ENCODE peak calls at places on chromosomes 2 and 18, in ten cellular contexts. B, U, F, O, R, Y, T, C, D and Q are unnamed samples.

GRCh38 chr2:220147590-220147989 is 520.2 kb downstream of the SLC4A3 start:
- DNase-seq in B (no peak), U (peak; percentile 27), F (no peak), O (no peak), R (no peak), Y (peak; percentile 27), T (no peak), C (no peak), D (no peak), Q (no peak)

GRCh38 chr2:142672698-142673097 is 204.8 kb upstream of the KYNU start:
- DNase-seq in B (no peak), U (no peak), F (no peak), O (no peak), R (no peak), Y (no peak), T (no peak), C (no peak), D (no peak), Q (no peak)

GRCh38 chr2:96891591-96892333 is 21.9 kb upstream of the SEMA4C start:
- DNase-seq in B (no peak), U (peak; percentile 51), F (no peak), O (no peak), R (no peak), Y (peak; percentile 82), T (peak; percentile 59), C (no peak), D (no peak), Q (no peak)

GRCh38 chr2:41869542-41870256 is 178.1 kb upstream of the PKDCC start:
- DNase-seq in B (peak; percentile 58), U (peak; percentile 50), F (peak; percentile 92), O (peak; percentile 44), R (peak; percentile 68), Y (peak; percentile 65), T (peak; percentile 51), C (peak; percentile 85), D (peak; percentile 76), Q (peak; percentile 86)

GRCh38 chr2:139122711-139123158 is 342.5 kb upstream of the NXPH2 start:
- DNase-seq in B (no peak), U (peak; percentile 45), F (no peak), O (no peak), R (peak; percentile 3), Y (no peak), T (no peak), C (no peak), D (no peak), Q (no peak)

GRCh38 chr2:110106642-110107041 is 9.0 kb downstream of the MALL start:
- DNase-seq in B (no peak), U (peak; percentile 73), F (no peak), O (no peak), R (no peak), Y (peak; percentile 35), T (no peak), C (no peak), D (no peak), Q (no peak)

GRCh38 chr2:24821433-24821891 is 28.2 kb downstream of the CENPO start:
- DNase-seq in B (no peak), U (no peak), F (no peak), O (no peak), R (no peak), Y (no peak), T (no peak), C (no peak), D (no peak), Q (no peak)

GRCh38 chr2:65070172-65070830 is 14.1 kb downstream of the CEP68 start:
- DNase-seq in B (no peak), U (peak; percentile 48), F (no peak), O (no peak), R (peak; percentile 46), Y (peak; percentile 70), T (no peak), C (no peak), D (no peak), Q (no peak)

GRCh38 chr2:56240210-56240609 is 56.4 kb downstream of the CCDC85A start:
- DNase-seq in B (no peak), U (no peak), F (no peak), O (no peak), R (no peak), Y (no peak), T (no peak), C (no peak), D (no peak), Q (no peak)

GRCh38 chr2:227325824-227326195 is 759 bp downstream of the MFF start:
- DNase-seq in B (no peak), U (peak; percentile 50), F (peak; percentile 83), O (no peak), R (peak; percentile 37), Y (peak; percentile 68), T (no peak), C (peak; percentile 30), D (peak; percentile 21), Q (no peak)

GRCh38 chr2:179677148-179677688 is 184.2 kb downstream of the ZNF385B start:
- DNase-seq in B (no peak), U (no peak), F (no peak), O (no peak), R (no peak), Y (peak; percentile 86), T (no peak), C (no peak), D (no peak), Q (no peak)

GRCh38 chr2:42937171-42937875 is 144.9 kb upstream of the HAAO start:
- DNase-seq in B (no peak), U (no peak), F (no peak), O (no peak), R (peak; percentile 43), Y (no peak), T (no peak), C (no peak), D (no peak), Q (no peak)

GRCh38 chr2:7057865-7058400 is 140.7 kb downstream of the RNF144A start:
- DNase-seq in B (peak; percentile 56), U (no peak), F (no peak), O (no peak), R (no peak), Y (no peak), T (no peak), C (no peak), D (no peak), Q (no peak)

GRCh38 chr18:76394780-76395476 is 100.1 kb downstream of the ZNF516 start:
- DNase-seq in B (no peak), U (peak; percentile 33), F (no peak), O (no peak), R (peak; percentile 47), Y (peak; percentile 62), T (no peak), C (no peak), D (no peak), Q (no peak)

GRCh38 chr2:55874338-55874737 is 49.2 kb downstream of the EFEMP1 start:
- DNase-seq in B (no peak), U (no peak), F (no peak), O (no peak), R (no peak), Y (no peak), T (no peak), C (no peak), D (no peak), Q (no peak)

GRCh38 chr2:28390857-28391563 is 1.6 kb upstream of the FOSL2 start:
- DNase-seq in B (no peak), U (peak; percentile 88), F (peak; percentile 96), O (no peak), R (peak; percentile 56), Y (peak; percentile 91), T (no peak), C (peak; percentile 89), D (no peak), Q (peak; percentile 69)

GRCh38 chr2:172572981-172573380 is 17.1 kb downstream of the PDK1 start:
- DNase-seq in B (no peak), U (no peak), F (no peak), O (no peak), R (no peak), Y (no peak), T (no peak), C (no peak), D (no peak), Q (no peak)

GRCh38 chr2:188609321-188610049 is 317.8 kb downstream of the GULP1 start:
- DNase-seq in B (no peak), U (peak; percentile 55), F (no peak), O (no peak), R (no peak), Y (peak; percentile 54), T (no peak), C (no peak), D (no peak), Q (no peak)

GRCh38 chr2:28343184-28343942 is 49.3 kb upstream of the FOSL2 start:
- DNase-seq in B (no peak), U (no peak), F (peak; percentile 7), O (no peak), R (no peak), Y (no peak), T (no peak), C (no peak), D (no peak), Q (no peak)

GRCh38 chr18:61589724-61590065 is 256.5 kb downstream of the CDH20 start:
- DNase-seq in B (no peak), U (peak; percentile 91), F (no peak), O (no peak), R (no peak), Y (peak; percentile 82), T (no peak), C (no peak), D (no peak), Q (no peak)

GRCh38 chr2:29014811-29015414 is 33.8 kb downstream of the TOGARAM2 start:
- DNase-seq in B (peak; percentile 35), U (peak; percentile 69), F (no peak), O (peak; percentile 39), R (no peak), Y (peak; percentile 48), T (no peak), C (peak; percentile 67), D (peak; percentile 69), Q (no peak)

GRCh38 chr2:44572196-44572900 is 210.6 kb downstream of the CAMKMT start:
- DNase-seq in B (no peak), U (peak; percentile 25), F (no peak), O (no peak), R (peak; percentile 55), Y (no peak), T (no peak), C (no peak), D (no peak), Q (no peak)

GRCh38 chr2:12014088-12014960 is 267.9 kb downstream of the LPIN1 start:
- DNase-seq in B (no peak), U (peak; percentile 92), F (no peak), O (no peak), R (no peak), Y (peak; percentile 75), T (no peak), C (peak; percentile 19), D (no peak), Q (no peak)

GRCh38 chr2:234949762-234950434 is 1.9 kb upstream of the SH3BP4 start:
- DNase-seq in B (no peak), U (peak; percentile 100), F (no peak), O (no peak), R (peak; percentile 82), Y (peak; percentile 99), T (no peak), C (no peak), D (no peak), Q (no peak)

GRCh38 chr18:35973650-35974049 is 1.2 kb downstream of the RMP24 start:
- DNase-seq in B (no peak), U (no peak), F (no peak), O (no peak), R (no peak), Y (no peak), T (no peak), C (no peak), D (no peak), Q (no peak)

GRCh38 chr2:29042581-29043075 is 31.7 kb downstream of the PCARE start:
- DNase-seq in B (no peak), U (peak; percentile 83), F (no peak), O (no peak), R (no peak), Y (peak; percentile 49), T (no peak), C (no peak), D (no peak), Q (no peak)

GRCh38 chr18:50096766-50097435 is 98.0 kb downstream of the MYO5B start:
- DNase-seq in B (no peak), U (no peak), F (no peak), O (no peak), R (no peak), Y (no peak), T (no peak), C (no peak), D (no peak), Q (no peak)

GRCh38 chr2:80014637-80015036 is 289.9 kb downstream of the LRRTM1 start:
- DNase-seq in B (no peak), U (peak; percentile 27), F (no peak), O (no peak), R (no peak), Y (peak; percentile 58), T (no peak), C (no peak), D (no peak), Q (no peak)